ENCODE peak calls at places on chromosomes 5 and 9, in six cellular contexts. L is cardiac muscle cell; C is CD8-positive, alpha-beta T cell; X is right cardiac atrium; Q is CD4-positive, CD25-positive, alpha-beta regulatory T cell; D is HepG2. N is an unnamed sample.

GRCh38 chr9:110936252-110936651 is 102.0 kb downstream of the LPAR1 start:
- DNase-seq in L (no peak), C (no peak), X (no peak), Q (no peak), D (no peak), N (no peak)

GRCh38 chr9:134297082-134297415 is 29.2 kb upstream of the RXRA start:
- DNase-seq in L (no peak), C (no peak), X (no peak), Q (no peak), D (no peak), N (no peak)

GRCh38 chr9:700365-701282 is 140.9 kb upstream of the DMRT1 start:
- DNase-seq in L (no peak), C (no peak), X (no peak), Q (no peak), D (no peak), N (no peak)

GRCh38 chr5:11851965-11852745 is 52.1 kb downstream of the CTNND2 start:
- DNase-seq in L (no peak), C (no peak), X (no peak), Q (no peak), D (no peak), N (no peak)

GRCh38 chr5:54018438-54018837 is 291.9 kb downstream of the ARL15 start:
- DNase-seq in L (no peak), C (no peak), X (no peak), Q (no peak), D (no peak), N (no peak)

GRCh38 chr9:87812375-87813118 is 70.1 kb upstream of the SPATA31E1 start:
- DNase-seq in L (no peak), C (no peak), X (no peak), Q (no peak), D (peak; percentile 4), N (no peak)

GRCh38 chr5:141349917-141350619 is at the start of gene PCDHGB1:
- DNase-seq in L (peak; percentile 30), C (no peak), X (no peak), Q (no peak), D (peak; percentile 75), N (peak; percentile 16)

GRCh38 chr9:22214497-22215031 is 205.5 kb upstream of the CDKN2B start:
- DNase-seq in L (no peak), C (no peak), X (no peak), Q (no peak), D (no peak), N (no peak)

GRCh38 chr5:180162304-180162661 is 46.7 kb downstream of the RASGEF1C start:
- DNase-seq in L (no peak), C (no peak), X (no peak), Q (no peak), D (no peak), N (no peak)

GRCh38 chr5:126119894-126120442 is 303.2 kb upstream of the GRAMD2B start:
- DNase-seq in L (no peak), C (no peak), X (no peak), Q (no peak), D (no peak), N (no peak)

GRCh38 chr5:166639151-166639550 is 1652.3 kb upstream of the WWC1 start:
- DNase-seq in L (no peak), C (no peak), X (no peak), Q (no peak), D (no peak), N (no peak)

GRCh38 chr5:170151105-170151831 is 45.6 kb downstream of the FOXI1 start:
- DNase-seq in L (peak; percentile 80), C (no peak), X (peak; percentile 64), Q (no peak), D (peak; percentile 54), N (no peak)

GRCh38 chr9:130805510-130806387 is 29.3 kb upstream of the ABL1 start:
- DNase-seq in L (peak; percentile 12), C (no peak), X (no peak), Q (no peak), D (no peak), N (no peak)

GRCh38 chr5:135029468-135030122 is 4.4 kb downstream of the PITX1 start:
- DNase-seq in L (no peak), C (no peak), X (no peak), Q (no peak), D (no peak), N (no peak)

GRCh38 chr5:135028791-135029467 is 5.1 kb downstream of the PITX1 start:
- DNase-seq in L (no peak), C (no peak), X (no peak), Q (no peak), D (no peak), N (no peak)

GRCh38 chr5:135030691-135031145 is 3.3 kb downstream of the PITX1 start:
- DNase-seq in L (no peak), C (no peak), X (no peak), Q (no peak), D (no peak), N (no peak)

GRCh38 chr5:135031146-135031812 is 2.7 kb downstream of the PITX1 start:
- DNase-seq in L (peak; percentile 38), C (no peak), X (no peak), Q (no peak), D (no peak), N (no peak)

DNA sequence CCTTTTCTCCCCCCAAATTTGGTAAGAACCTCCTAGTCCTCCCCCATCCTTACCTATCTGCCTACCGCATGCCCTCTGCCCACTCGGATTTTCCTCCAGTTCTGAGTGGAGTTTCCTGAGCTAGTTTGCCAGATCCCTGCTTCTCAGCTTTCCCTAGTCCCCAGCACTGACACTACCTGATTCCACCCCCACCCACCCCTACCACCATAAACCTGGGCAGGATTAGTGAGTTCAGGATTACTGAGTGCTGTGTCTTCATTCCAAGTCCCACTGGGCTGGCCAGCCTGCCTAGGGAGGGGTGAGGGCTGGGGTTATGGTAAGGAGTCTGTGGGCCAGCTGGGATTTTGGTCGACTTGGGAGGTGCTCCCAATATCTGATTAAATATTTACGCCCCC is 3.9 kb downstream of the PITX1 start:
- DNase-seq in L (no peak), C (no peak), X (no peak), Q (no peak), D (no peak), N (no peak)
- H3K27me3 ChIP-seq in L (peaks cover 100% of the 10 kb centered on the region), C (peaks cover 34% of the 10 kb centered on the region), X (no peaks in the 10 kb centered on the region), Q (peaks cover 20% of the 10 kb centered on the region), D (no peaks in the 10 kb centered on the region), N (peaks cover 22% of the 10 kb centered on the region)

DNA sequence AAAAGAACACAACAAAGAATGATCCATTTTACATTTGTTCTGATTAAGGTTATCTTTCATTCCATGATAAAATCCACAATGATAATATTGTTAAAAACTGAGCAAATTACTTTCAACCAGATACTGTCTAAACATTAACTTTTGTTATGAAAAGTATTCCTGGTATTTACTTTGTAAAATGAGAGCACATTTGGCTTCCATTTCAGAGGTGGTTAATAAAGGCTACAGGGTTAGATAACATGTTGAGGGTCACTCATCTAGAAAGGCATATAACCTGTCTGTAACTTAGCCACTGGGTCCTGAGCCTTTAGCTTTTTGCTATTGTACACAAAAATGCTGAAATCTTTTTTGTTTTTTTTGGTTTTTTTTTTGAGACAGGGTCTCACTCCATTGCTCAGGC is 99.3 kb downstream of the ANXA2R start:
- DNase-seq in L (no peak), C (no peak), X (no peak), Q (no peak), D (peak; percentile 28), N (no peak)
- H3K27me3 ChIP-seq in L (peaks cover 21% of the 10 kb centered on the region), C (no peaks in the 10 kb centered on the region), X (peaks cover 3% of the 10 kb centered on the region), Q (no peaks in the 10 kb centered on the region), D (no peaks in the 10 kb centered on the region), N (no peaks in the 10 kb centered on the region)

DNA sequence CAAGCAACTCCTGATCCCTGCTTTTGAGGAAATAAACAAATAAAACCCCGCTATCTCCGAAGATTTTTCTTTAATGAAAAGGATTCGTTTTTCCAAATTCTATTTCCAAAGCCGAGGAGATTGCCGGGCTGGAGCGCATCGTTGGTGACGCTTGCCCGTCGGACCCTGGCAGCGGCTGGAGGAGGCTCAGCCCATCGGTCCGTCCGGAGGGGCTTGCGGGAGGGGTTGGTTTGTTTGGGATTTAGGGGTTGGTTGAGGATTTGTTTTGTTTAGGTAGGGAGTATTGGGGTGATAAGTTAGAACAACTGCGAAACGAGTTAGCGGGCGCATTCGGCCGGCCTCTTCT is 20.8 kb downstream of the URM1 start:
- DNase-seq in L (no peak), C (no peak), X (no peak), Q (no peak), D (no peak), N (no peak)
- H3K27me3 ChIP-seq in L (peaks cover 72% of the 10 kb centered on the region), C (no peaks in the 10 kb centered on the region), X (no peaks in the 10 kb centered on the region), Q (no peaks in the 10 kb centered on the region), D (peaks cover 2% of the 10 kb centered on the region), N (no peaks in the 10 kb centered on the region)

GRCh38 chr5:135478938-135479337 is 26.8 kb upstream of the TIFAB start:
- DNase-seq in L (no peak), C (no peak), X (no peak), Q (no peak), D (no peak), N (no peak)

GRCh38 chr5:135481387-135481786 is 29.2 kb upstream of the TIFAB start:
- DNase-seq in L (no peak), C (no peak), X (no peak), Q (no peak), D (no peak), N (no peak)

GRCh38 chr5:135473956-135474670 is 22.0 kb upstream of the TIFAB start:
- DNase-seq in L (no peak), C (no peak), X (no peak), Q (no peak), D (no peak), N (no peak)

GRCh38 chr5:135477594-135477993 is 25.4 kb upstream of the TIFAB start:
- DNase-seq in L (no peak), C (no peak), X (no peak), Q (no peak), D (no peak), N (no peak)

DNA sequence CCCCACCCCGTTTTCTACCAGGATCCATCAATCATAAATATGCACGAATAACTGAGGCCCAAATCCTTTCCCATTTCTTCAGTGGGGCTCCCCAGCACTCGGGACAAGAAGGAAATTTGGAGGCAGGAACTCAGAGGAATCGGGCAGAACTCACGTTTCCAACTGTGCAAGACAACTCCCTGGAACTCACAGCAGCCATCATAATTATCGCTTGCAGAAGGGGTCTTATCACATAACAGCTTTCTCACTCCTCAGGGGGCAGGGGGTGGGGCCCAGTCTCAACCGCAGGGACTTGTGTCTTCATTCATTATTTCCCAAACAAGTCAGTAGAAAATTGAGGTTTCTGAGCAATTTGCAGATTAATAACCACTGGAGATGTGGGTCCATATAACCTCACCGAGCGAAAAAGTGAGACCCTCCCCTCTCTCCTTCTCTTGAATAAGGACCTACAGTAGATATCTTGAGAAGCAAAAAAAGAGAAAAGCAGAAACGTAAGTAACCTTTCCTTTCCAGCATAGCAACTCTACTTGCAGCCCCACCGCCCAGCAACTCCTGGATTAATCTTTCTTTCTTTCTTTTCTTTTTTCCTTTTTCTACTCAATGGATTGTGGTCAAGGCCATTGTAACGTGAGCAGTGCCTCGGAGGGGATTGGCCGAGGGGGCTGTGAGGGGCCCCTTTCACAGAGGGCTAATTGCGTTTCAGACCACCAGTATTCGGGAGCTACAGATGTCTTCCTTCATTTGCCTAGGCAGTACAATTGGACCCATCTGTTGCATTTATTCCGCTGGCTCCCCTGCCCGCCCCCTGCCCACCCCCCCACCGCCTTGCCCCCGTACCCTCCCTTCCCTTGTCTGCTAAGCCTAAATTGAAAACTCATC is 24.7 kb upstream of the TIFAB start:
- DNase-seq in L (no peak), C (no peak), X (no peak), Q (no peak), D (no peak), N (no peak)
- H3K27me3 ChIP-seq in L (peaks cover 95% of the 10 kb centered on the region), C (no peaks in the 10 kb centered on the region), X (no peaks in the 10 kb centered on the region), Q (no peaks in the 10 kb centered on the region), D (no peaks in the 10 kb centered on the region), N (no peaks in the 10 kb centered on the region)

GRCh38 chr5:6812800-6813731 is 99.8 kb downstream of the TENT4A start:
- DNase-seq in L (no peak), C (no peak), X (peak; percentile 44), Q (no peak), D (no peak), N (no peak)
- H3K27me3 ChIP-seq in L (no peaks in the 10 kb centered on the region), C (no peaks in the 10 kb centered on the region), X (no peaks in the 10 kb centered on the region), Q (no peaks in the 10 kb centered on the region), D (peaks cover 10% of the 10 kb centered on the region), N (no peaks in the 10 kb centered on the region)

N was measured in CD8-positive, alpha-beta memory T cell.